ENCODE peak calls at places on chromosomes 5 and 9, in eight cellular contexts. E is upper lobe of left lung, G is sigmoid colon, S is A549, P is esophagus muscularis mucosa, F is tibial nerve, D is stomach, K is gastrocnemius medialis. A is an unnamed sample.

GRCh38 chr5:1819458-1819857 is 18.3 kb downstream of the NDUFS6 start:
- DNase-seq in E (no peak), G (no peak), S (no peak), P (no peak), F (no peak), D (no peak), K (no peak), A (no peak)

GRCh38 chr5:54212331-54212730 is 98.0 kb downstream of the ARL15 start:
- DNase-seq in E (no peak), G (no peak), S (no peak), P (no peak), F (no peak), D (no peak), K (no peak), A (no peak)

GRCh38 chr9:111752455-111752854 is 42.3 kb downstream of the SHOC1 start:
- DNase-seq in E (no peak), G (no peak), S (no peak), P (no peak), F (no peak), D (no peak), K (no peak), A (no peak)

GRCh38 chr5:76299592-76299991 is 103.5 kb upstream of the IQGAP2 start:
- DNase-seq in E (no peak), G (no peak), S (no peak), P (no peak), F (no peak), D (no peak), K (no peak), A (no peak)

GRCh38 chr9:110788871-110789270 is 120.3 kb downstream of the MUSK start:
- DNase-seq in E (no peak), G (no peak), S (no peak), P (no peak), F (no peak), D (no peak), K (no peak), A (no peak)

GRCh38 chr5:138918680-138919079 is 43.5 kb upstream of the LRRTM2 start:
- DNase-seq in E (no peak), G (no peak), S (no peak), P (no peak), F (no peak), D (no peak), K (no peak), A (no peak)

GRCh38 chr5:146003852-146004251 is 67.5 kb downstream of the SH3RF2 start:
- DNase-seq in E (no peak), G (no peak), S (no peak), P (peak), F (no peak), D (no peak), K (no peak), A (no peak)

GRCh38 chr5:37575541-37576489 is 196.7 kb downstream of the WDR70 start:
- DNase-seq in E (no peak), G (no peak), S (no peak), P (no peak), F (no peak), D (no peak), K (no peak), A (no peak)

GRCh38 chr9:106872641-106873040 is 9.7 kb downstream of the ZNF462 start:
- DNase-seq in E (no peak), G (no peak), S (no peak), P (no peak), F (no peak), D (no peak), K (no peak), A (no peak)

GRCh38 chr5:137218896-137219295 is 280.2 kb downstream of the SPOCK1 start:
- DNase-seq in E (no peak), G (no peak), S (no peak), P (no peak), F (no peak), D (no peak), K (no peak), A (no peak)

GRCh38 chr9:93134018-93134739 is at the start of gene NINJ1:
- DNase-seq in E (peak), G (peak), S (peak), P (no peak), F (no peak), D (peak), K (peak), A (peak)

GRCh38 chr9:84294551-84294950 is 46.0 kb downstream of the SLC28A3 start:
- DNase-seq in E (no peak), G (no peak), S (peak), P (no peak), F (no peak), D (no peak), K (no peak), A (no peak)

GRCh38 chr5:51387854-51388320 is 4.6 kb downstream of the ISL1 start:
- DNase-seq in E (no peak), G (no peak), S (no peak), P (no peak), F (no peak), D (peak), K (no peak), A (no peak)

GRCh38 chr5:36683821-36684434 is 77.5 kb downstream of the SLC1A3 start:
- DNase-seq in E (no peak), G (peak), S (no peak), P (no peak), F (no peak), D (no peak), K (no peak), A (no peak)

GRCh38 chr5:104347119-104347708 is 784.6 kb upstream of the NUDT12 start:
- DNase-seq in E (no peak), G (no peak), S (peak), P (no peak), F (no peak), D (no peak), K (no peak), A (no peak)

GRCh38 chr5:143601917-143602333 is 198.4 kb upstream of the NR3C1 start:
- DNase-seq in E (no peak), G (no peak), S (no peak), P (no peak), F (no peak), D (no peak), K (no peak), A (peak)

GRCh38 chr9:33923998-33924701 is 107.2 kb downstream of the UBE2R2 start:
- DNase-seq in E (peak), G (no peak), S (no peak), P (no peak), F (no peak), D (peak), K (no peak), A (peak)

GRCh38 chr5:135441256-135441915 is 5.8 kb downstream of the DCANP1 start:
- DNase-seq in E (no peak), G (peak), S (no peak), P (peak), F (no peak), D (no peak), K (no peak), A (no peak)

GRCh38 chr5:135441919-135442318 is 5.2 kb downstream of the DCANP1 start:
- DNase-seq in E (no peak), G (peak), S (no peak), P (peak), F (no peak), D (no peak), K (no peak), A (no peak)

GRCh38 chr5:135443329-135443960 is 3.7 kb downstream of the DCANP1 start:
- DNase-seq in E (no peak), G (peak), S (no peak), P (no peak), F (no peak), D (no peak), K (no peak), A (no peak)

GRCh38 chr5:135444360-135444759 is 2.8 kb downstream of the DCANP1 start:
- DNase-seq in E (no peak), G (peak), S (no peak), P (no peak), F (no peak), D (no peak), K (no peak), A (peak)

DNA sequence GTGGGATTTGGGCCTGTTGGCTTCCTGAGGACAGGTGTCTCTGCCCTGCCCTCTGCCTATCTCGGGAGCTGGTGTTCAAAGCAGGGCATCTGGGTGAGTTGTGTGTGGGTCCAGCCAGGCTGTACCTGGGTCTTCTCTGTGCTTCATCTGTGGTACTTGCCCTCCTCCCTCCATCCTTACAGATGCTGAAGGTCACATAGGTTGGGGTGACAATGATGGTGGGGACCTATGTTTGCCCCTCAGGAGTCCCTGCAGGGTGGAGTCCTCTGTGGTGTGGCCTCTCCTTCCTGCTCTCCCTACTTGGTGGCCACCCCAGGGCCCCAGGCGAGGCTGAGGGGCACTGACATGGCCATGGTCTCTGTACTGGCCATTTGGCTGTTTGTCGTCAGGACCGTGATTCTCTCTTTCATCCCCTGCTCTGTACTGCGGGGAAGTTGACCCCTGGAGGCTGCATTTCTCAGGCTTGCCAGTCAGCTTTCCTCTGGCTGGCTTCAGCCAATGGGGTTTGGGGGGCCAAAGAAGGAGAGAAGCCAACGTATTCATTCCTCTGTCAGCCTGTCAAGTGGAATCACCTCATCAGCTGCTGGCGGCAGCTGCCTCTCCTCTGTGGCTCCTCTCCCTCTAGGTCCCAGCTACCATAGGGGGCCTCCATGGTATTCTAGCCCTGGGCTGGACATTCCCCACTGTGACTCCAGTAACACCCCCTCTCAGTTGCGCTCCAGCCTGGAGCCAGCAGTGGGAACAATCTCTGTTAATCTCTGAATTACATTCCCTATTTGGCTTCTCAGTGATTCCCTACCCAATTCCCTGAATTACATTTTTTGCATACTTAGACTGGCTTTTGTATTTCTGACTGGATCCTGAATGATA is 4.5 kb downstream of the DCANP1 start:
- DNase-seq in E (no peak), G (peak), S (no peak), P (peak), F (no peak), D (no peak), K (no peak), A (no peak)
- H3K27ac ChIP-seq in E (no peak), G (no peak), S (no peak), P (no peak), F (no peak), D (no peak), K (no peak), A (no peak)

GRCh38 chr5:166365164-166365563 is 1926.3 kb upstream of the WWC1 start:
- DNase-seq in E (no peak), G (no peak), S (no peak), P (no peak), F (no peak), D (no peak), K (no peak), A (no peak)
- TF ChIP-seq POLR2A in E (no peak), G (no peak), S (no peak), P (no peak), F (no peak), D (no peak), K (no peak), A (no peak)

GRCh38 chr9:136312436-136312835 is 8.5 kb upstream of the CCDC187 start:
- DNase-seq in E (peak), G (no peak), S (peak), P (no peak), F (no peak), D (peak), K (no peak), A (no peak)
- TF ChIP-seq CTCF in E (peak), G (peak), S (peak), P (peak), F (peak), D (peak), K (peak), A (peak)

DNA sequence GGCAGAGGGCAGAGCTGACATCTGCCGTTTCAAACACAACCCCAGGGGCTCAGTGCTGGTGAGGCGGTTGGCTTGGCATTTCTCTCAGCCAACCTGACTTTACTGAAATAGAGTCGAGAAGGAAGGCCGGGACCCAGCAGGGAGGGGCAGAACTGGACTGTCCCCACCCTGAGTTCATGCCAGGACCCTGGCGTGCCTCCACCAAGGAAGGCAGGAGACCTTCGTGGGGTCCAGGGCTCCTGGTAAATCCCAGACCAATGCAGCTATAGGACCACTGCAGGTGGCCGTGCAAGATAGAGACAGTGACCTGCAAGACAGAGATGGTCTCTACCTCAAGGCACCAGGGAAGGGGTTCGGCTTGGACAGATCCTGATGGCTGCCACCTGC is 132.9 kb downstream of the ROR2 start:
- DNase-seq in E (no peak), G (peak), S (no peak), P (no peak), F (no peak), D (no peak), K (no peak), A (no peak)
- H3K27ac ChIP-seq in E (no peak), G (peak), S (no peak), P (peak), F (no peak), D (peak), K (no peak), A (no peak)

DNA sequence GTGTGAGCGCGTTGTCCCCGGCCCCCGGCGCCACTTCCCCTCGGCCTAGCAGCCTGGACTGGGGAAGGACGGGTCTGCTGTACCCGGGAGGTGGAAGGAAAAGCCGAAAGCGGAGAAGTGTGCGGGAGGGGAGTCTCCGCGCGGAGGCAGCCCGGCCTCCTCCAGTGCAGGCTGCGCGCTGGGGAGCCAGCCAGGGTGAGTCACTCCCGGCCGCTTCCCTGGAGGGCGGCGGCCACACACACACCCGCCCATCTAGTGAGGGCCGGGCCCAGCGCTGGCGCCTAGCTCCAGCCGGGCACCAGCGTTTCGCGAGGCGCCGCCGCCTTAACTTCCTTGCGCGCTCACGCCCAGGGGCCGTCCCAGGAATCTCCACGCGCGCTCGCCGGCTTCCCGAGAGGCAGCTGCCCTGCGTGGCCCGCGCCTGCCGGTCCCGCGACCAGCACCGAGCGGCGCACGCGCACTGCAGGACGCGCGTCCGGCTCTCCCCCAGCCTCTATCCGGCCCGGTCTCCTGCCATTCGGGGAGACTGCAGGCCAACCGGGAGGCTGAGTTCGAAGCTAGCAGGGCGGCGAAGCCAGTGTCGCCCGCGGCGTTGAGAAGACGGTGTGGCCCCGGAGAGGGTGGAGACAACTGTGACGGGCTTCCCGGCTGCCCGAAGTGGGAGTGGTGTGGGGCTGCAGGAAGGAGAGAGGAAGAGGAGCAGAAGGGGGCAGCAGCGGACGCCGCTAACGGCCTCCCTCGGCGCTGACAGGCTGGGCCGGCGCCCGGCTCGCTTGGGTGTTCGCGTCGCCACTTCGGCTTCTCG is at the start of gene JAK2:
- DNase-seq in E (peak), G (peak), S (peak), P (peak), F (peak), D (peak), K (peak), A (peak)
- TF ChIP-seq POLR2A in E (peak), G (peak), S (peak), P (peak), F (peak), D (no peak), K (peak), A (peak)

DNA sequence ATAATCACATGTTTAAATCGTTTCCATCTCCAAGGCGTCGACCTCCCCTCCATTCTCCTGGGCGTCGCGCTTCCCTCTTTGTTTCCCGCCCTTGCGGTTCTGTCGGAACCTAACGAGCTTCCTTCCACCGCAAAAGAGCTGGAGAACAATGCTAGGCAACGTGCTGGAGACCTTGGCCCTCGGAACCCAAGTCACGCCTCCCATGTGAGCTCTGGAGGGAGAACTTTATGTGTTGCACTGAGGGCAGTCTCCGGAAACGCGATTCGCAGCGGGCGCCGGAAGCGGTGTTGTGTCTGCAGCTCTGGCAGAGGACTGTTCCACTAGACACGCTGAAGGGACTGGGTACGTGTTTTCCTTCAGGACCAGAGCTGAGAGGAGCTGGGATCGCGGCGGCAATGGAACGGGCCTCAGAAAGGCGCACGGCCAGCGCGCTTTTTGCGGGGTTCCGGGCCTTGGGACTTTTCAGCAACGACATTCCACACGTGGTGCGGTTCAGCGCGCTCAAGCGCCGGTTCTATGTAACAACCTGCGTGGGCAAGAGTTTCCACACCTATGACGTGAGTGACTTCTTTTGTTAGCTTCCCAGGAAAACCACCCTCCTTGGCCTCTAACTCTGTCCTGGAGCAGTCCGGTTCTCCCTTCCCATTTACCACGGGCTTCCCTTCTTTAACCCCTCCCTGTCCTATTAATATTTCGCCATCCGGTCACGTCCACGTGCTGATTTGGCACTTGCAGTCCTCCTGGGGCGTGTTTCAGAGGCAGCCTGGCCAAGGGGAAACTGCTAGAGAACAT is at the start of gene WDR36:
- DNase-seq in E (peak), G (peak), S (peak), P (peak), F (peak), D (peak), K (peak), A (peak)
- TF ChIP-seq CTCF in E (no peak), G (no peak), S (no peak), P (no peak), F (no peak), D (peak), K (no peak), A (no peak)

GRCh38 chr5:107936532-107936931 is 265.8 kb upstream of the EFNA5 start:
- DNase-seq in E (no peak), G (no peak), S (no peak), P (no peak), F (no peak), D (no peak), K (no peak), A (no peak)

GRCh38 chr5:107941036-107941435 is 270.3 kb upstream of the EFNA5 start:
- DNase-seq in E (no peak), G (no peak), S (no peak), P (no peak), F (no peak), D (no peak), K (no peak), A (no peak)

GRCh38 chr5:107935641-107936040 is 264.9 kb upstream of the EFNA5 start:
- DNase-seq in E (no peak), G (no peak), S (no peak), P (no peak), F (no peak), D (no peak), K (no peak), A (no peak)

GRCh38 chr5:107937710-107938355 is 267.1 kb upstream of the EFNA5 start:
- DNase-seq in E (no peak), G (no peak), S (no peak), P (no peak), F (no peak), D (no peak), K (no peak), A (no peak)

DNA sequence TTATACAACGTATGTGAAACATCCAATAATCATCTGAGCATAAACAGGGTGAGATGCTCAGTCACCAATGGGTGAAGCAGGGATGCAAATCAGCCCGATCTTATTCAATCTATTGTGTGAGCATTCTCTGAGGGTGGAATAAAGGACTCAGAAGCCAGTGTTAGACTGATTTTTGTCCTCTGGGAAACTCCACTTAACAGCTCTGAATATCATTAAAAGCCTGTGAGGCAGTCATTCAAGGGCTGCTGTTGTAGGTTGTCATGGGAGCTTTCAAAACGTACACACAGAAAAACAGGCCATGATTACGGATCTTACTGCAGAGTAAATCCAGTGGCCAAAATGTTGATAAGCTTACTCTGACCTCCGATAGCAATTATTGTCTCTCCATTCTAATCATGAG is 266.5 kb upstream of the EFNA5 start:
- DNase-seq in E (no peak), G (no peak), S (no peak), P (no peak), F (no peak), D (no peak), K (no peak), A (no peak)
- H3K27ac ChIP-seq in E (no peak), G (no peak), S (no peak), P (no peak), F (no peak), D (no peak), K (no peak), A (no peak)

GRCh38 chr9:129826344-129826743 is 2.4 kb upstream of the TOR1A start:
- DNase-seq in E (no peak), G (no peak), S (no peak), P (no peak), F (no peak), D (no peak), K (no peak), A (no peak)
- TF ChIP-seq POLR2A in E (no peak), G (no peak), S (no peak), P (no peak), F (no peak), D (no peak), K (no peak), A (no peak)

A was measured in spleen.